ENCODE peak calls at places on chromosomes 12 and 14, in nine cellular contexts. E, V, M, N, J, I, C, G and L are unnamed samples. For H3K4me1 and H3K9me3, the result is how much of the 10 kb centered on the place peaks cover.

GRCh38 chr12:111759991-111760390 is 6.7 kb upstream of the ALDH2 start:
- DNase-seq in E (no peak), V (no peak), M (no peak), N (no peak), J (no peak), I (no peak), C (no peak), G (no peak), L (peak)

GRCh38 chr12:84134797-84135366 is 777.7 kb downstream of the SLC6A15 start:
- DNase-seq in E (no peak), V (peak), M (no peak), N (no peak), J (no peak), I (no peak), C (no peak), G (no peak), L (no peak)

GRCh38 chr12:47397664-47398281 is 308.1 kb downstream of the RPAP3 start:
- DNase-seq in E (peak), V (peak), M (no peak), N (no peak), J (no peak), I (peak), C (no peak), G (peak), L (no peak)

GRCh38 chr14:77485256-77485655 is 13.4 kb downstream of the ISM2 start:
- DNase-seq in E (no peak), V (no peak), M (no peak), N (no peak), J (no peak), I (no peak), C (no peak), G (no peak), L (no peak)

GRCh38 chr12:131151558-131152345 is 198.0 kb downstream of the ADGRD1 start:
- DNase-seq in E (no peak), V (no peak), M (no peak), N (no peak), J (peak), I (no peak), C (no peak), G (no peak), L (no peak)

GRCh38 chr12:63397807-63398206 is 246.8 kb upstream of the AVPR1A start:
- DNase-seq in E (no peak), V (no peak), M (no peak), N (no peak), J (no peak), I (no peak), C (no peak), G (no peak), L (no peak)

GRCh38 chr12:85923767-85924331 is 49.8 kb downstream of the NTS start:
- DNase-seq in E (no peak), V (peak), M (no peak), N (peak), J (no peak), I (no peak), C (no peak), G (peak), L (no peak)

GRCh38 chr14:53355581-53356112 is 202.5 kb upstream of the DDHD1 start:
- DNase-seq in E (peak), V (peak), M (no peak), N (peak), J (no peak), I (no peak), C (no peak), G (peak), L (no peak)

GRCh38 chr12:76144253-76144564 is 59.7 kb upstream of the NAP1L1 start:
- DNase-seq in E (no peak), V (peak), M (no peak), N (peak), J (no peak), I (no peak), C (no peak), G (no peak), L (no peak)

GRCh38 chr12:101670007-101670671 is 27.3 kb upstream of the CHPT1 start:
- DNase-seq in E (no peak), V (peak), M (no peak), N (peak), J (no peak), I (no peak), C (no peak), G (peak), L (no peak)

GRCh38 chr14:97539884-97540283 is 742.7 kb downstream of the VRK1 start:
- DNase-seq in E (no peak), V (no peak), M (no peak), N (no peak), J (no peak), I (no peak), C (no peak), G (no peak), L (no peak)

GRCh38 chr12:31922341-31923062 is 36.7 kb upstream of the RESF1 start:
- DNase-seq in E (no peak), V (peak), M (no peak), N (no peak), J (no peak), I (no peak), C (no peak), G (peak), L (no peak)

GRCh38 chr12:68749861-68750260 is 3.9 kb downstream of the SLC35E3 start:
- DNase-seq in E (no peak), V (no peak), M (no peak), N (no peak), J (no peak), I (no peak), C (no peak), G (no peak), L (no peak)

GRCh38 chr12:101773560-101774206 is 34.4 kb upstream of the SYCP3 start:
- DNase-seq in E (peak), V (peak), M (peak), N (peak), J (peak), I (peak), C (peak), G (peak), L (no peak)

GRCh38 chr14:95711476-95712176 is 2.3 kb downstream of the TCL1A start:
- DNase-seq in E (no peak), V (no peak), M (no peak), N (no peak), J (no peak), I (no peak), C (no peak), G (no peak), L (no peak)

GRCh38 chr14:73633517-73634332 is 11.1 kb upstream of the DNAL1 start:
- DNase-seq in E (peak), V (peak), M (peak), N (peak), J (peak), I (peak), C (peak), G (peak), L (peak)

GRCh38 chr12:107474639-107475539 is 210.7 kb upstream of the PWP1 start:
- DNase-seq in E (no peak), V (no peak), M (no peak), N (no peak), J (no peak), I (no peak), C (no peak), G (peak), L (no peak)

GRCh38 chr12:67434653-67435375 is 165.7 kb downstream of the CAND1 start:
- DNase-seq in E (no peak), V (peak), M (no peak), N (no peak), J (no peak), I (no peak), C (no peak), G (peak), L (no peak)

GRCh38 chr12:51579321-51579850 is 11.6 kb upstream of the SCN8A start:
- DNase-seq in E (no peak), V (no peak), M (no peak), N (no peak), J (no peak), I (no peak), C (no peak), G (no peak), L (no peak)

GRCh38 chr12:51686727-51687126 is 95.7 kb downstream of the SCN8A start:
- DNase-seq in E (no peak), V (peak), M (no peak), N (no peak), J (no peak), I (no peak), C (no peak), G (no peak), L (no peak)

GRCh38 chr14:46580941-46581671 is 70.5 kb downstream of the RPL10L start:
- DNase-seq in E (peak), V (peak), M (no peak), N (peak), J (no peak), I (no peak), C (no peak), G (peak), L (no peak)

GRCh38 chr14:55454264-55455151 is 14.1 kb upstream of the TBPL2 start:
- DNase-seq in E (no peak), V (peak), M (no peak), N (no peak), J (peak), I (no peak), C (no peak), G (peak), L (no peak)

GRCh38 chr12:58067610-58068387 is 126.4 kb downstream of the ATP23 start:
- DNase-seq in E (no peak), V (peak), M (no peak), N (no peak), J (no peak), I (no peak), C (no peak), G (peak), L (no peak)

GRCh38 chr14:70832536-70833305 is 23.4 kb upstream of the MAP3K9 start:
- DNase-seq in E (no peak), V (no peak), M (no peak), N (no peak), J (no peak), I (no peak), C (no peak), G (no peak), L (no peak)

GRCh38 chr12:47744778-47745436 is 13.8 kb downstream of the RAPGEF3 start:
- DNase-seq in E (no peak), V (no peak), M (no peak), N (no peak), J (no peak), I (no peak), C (no peak), G (no peak), L (no peak)

GRCh38 chr12:19572920-19573558 is 133.7 kb downstream of the AEBP2 start:
- DNase-seq in E (peak), V (peak), M (no peak), N (peak), J (no peak), I (no peak), C (no peak), G (peak), L (no peak)

GRCh38 chr14:21210023-21210422 is 54.2 kb upstream of the OR5AU1 start:
- DNase-seq in E (no peak), V (no peak), M (no peak), N (no peak), J (no peak), I (no peak), C (no peak), G (no peak), L (no peak)
- H3K4me1 ChIP-seq in E (under half), V (under half), M (under half), N (under half), J (under half), I (under half), C (under half), G (under half), L (under half)

DNA sequence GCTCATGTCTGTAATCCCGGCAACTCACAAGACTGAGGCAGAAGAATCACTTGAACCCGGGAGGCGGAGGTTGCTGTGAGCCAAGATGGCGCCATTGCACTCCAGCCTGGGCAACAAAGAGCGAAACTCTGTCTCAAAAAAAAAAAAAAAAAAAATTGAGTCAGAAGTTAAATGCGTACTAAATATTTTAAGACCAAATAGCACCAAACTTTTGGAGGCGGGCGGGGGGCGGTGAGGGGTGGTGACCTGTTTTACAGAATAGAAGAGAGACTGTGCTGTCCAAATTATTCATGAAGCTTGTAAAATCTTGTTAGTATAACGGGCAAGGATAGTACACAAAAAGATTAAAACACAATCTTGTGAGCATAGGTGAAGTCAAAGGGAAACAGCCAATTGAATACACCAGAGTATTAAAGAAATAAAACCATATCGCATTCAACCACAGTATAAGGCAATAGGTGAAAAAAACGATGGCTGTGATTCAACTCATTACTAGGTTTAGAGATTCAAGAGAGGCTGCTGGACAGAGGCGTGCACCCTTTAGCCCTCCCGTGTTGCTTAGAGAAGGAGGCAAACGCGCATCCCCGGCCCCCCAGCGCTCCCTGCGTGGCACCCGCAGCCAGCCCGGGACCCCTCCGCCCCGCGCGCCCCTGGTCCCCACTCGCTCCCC is 571 bp downstream of the ZNF891 start:
- DNase-seq in E (no peak), V (no peak), M (no peak), N (peak), J (no peak), I (no peak), C (no peak), G (no peak), L (peak)
- H3K9me3 ChIP-seq in E (under half), V (half or more), M (under half), N (under half), J (under half), I (under half), C (half or more), G (under half), L (half or more)

GRCh38 chr14:90616313-90616712 is 199.9 kb downstream of the TTC7B start:
- DNase-seq in E (no peak), V (no peak), M (no peak), N (no peak), J (peak), I (no peak), C (no peak), G (no peak), L (no peak)
- H3K4me1 ChIP-seq in E (under half), V (under half), M (under half), N (under half), J (under half), I (under half), C (half or more), G (under half), L (under half)

GRCh38 chr14:105899657-105900397 is 373.4 kb downstream of the TMEM121 start:
- DNase-seq in E (no peak), V (no peak), M (no peak), N (no peak), J (no peak), I (no peak), C (no peak), G (no peak), L (no peak)

GRCh38 chr14:105898482-105899010 is 372.2 kb downstream of the TMEM121 start:
- DNase-seq in E (no peak), V (no peak), M (no peak), N (no peak), J (no peak), I (no peak), C (no peak), G (no peak), L (peak)

GRCh38 chr14:105894978-105895881 is 368.8 kb downstream of the TMEM121 start:
- DNase-seq in E (no peak), V (no peak), M (no peak), N (no peak), J (peak), I (no peak), C (peak), G (no peak), L (peak)

GRCh38 chr14:105899071-105899641 is 372.8 kb downstream of the TMEM121 start:
- DNase-seq in E (no peak), V (no peak), M (no peak), N (no peak), J (no peak), I (no peak), C (no peak), G (no peak), L (peak)

GRCh38 chr14:105897725-105898113 is 371.3 kb downstream of the TMEM121 start:
- DNase-seq in E (no peak), V (no peak), M (no peak), N (no peak), J (no peak), I (no peak), C (no peak), G (no peak), L (no peak)
- H3K9me3 ChIP-seq in E (half or more), V (under half), M (under half), N (under half), J (under half), I (under half), C (under half), G (under half), L (under half)

GRCh38 chr14:99537399-99537798 is 56.2 kb downstream of the CCNK start:
- DNase-seq in E (no peak), V (peak), M (no peak), N (no peak), J (peak), I (no peak), C (peak), G (peak), L (no peak)

GRCh38 chr14:99538733-99539132 is 57.5 kb downstream of the CCNK start:
- DNase-seq in E (no peak), V (no peak), M (no peak), N (no peak), J (no peak), I (no peak), C (no peak), G (no peak), L (no peak)

GRCh38 chr14:99535908-99536778 is 54.9 kb downstream of the CCNK start:
- DNase-seq in E (no peak), V (no peak), M (no peak), N (no peak), J (no peak), I (no peak), C (no peak), G (no peak), L (no peak)

GRCh38 chr14:99539503-99539902 is 58.3 kb downstream of the CCNK start:
- DNase-seq in E (no peak), V (no peak), M (no peak), N (no peak), J (no peak), I (no peak), C (no peak), G (no peak), L (no peak)

GRCh38 chr14:99538275-99538674 is 57.1 kb downstream of the CCNK start:
- DNase-seq in E (no peak), V (no peak), M (no peak), N (no peak), J (no peak), I (no peak), C (no peak), G (no peak), L (no peak)
- H3K4me1 ChIP-seq in E (under half), V (half or more), M (under half), N (under half), J (half or more), I (under half), C (half or more), G (under half), L (under half)